ENCODE peak calls at places on chromosomes 16 and 17, in six cellular contexts. O, L, U, J, E and P are unnamed samples.

GRCh38 chr16:807345-808251 is 7.1 kb upstream of the GNG13 start:
- DNase-seq in O (peak), L (peak), U (peak), J (peak), E (peak), P (peak)

GRCh38 chr17:52789829-52790228 is 631.3 kb upstream of the CA10 start:
- DNase-seq in O (no peak), L (no peak), U (no peak), J (no peak), E (no peak), P (no peak)

GRCh38 chr17:82126479-82127314 is 28.7 kb upstream of the FASN start:
- DNase-seq in O (no peak), L (peak), U (peak), J (no peak), E (peak), P (no peak)

GRCh38 chr17:18070861-18071340 is 16.8 kb upstream of the DRG2 start:
- DNase-seq in O (peak), L (no peak), U (no peak), J (peak), E (no peak), P (no peak)

GRCh38 chr17:71444011-71444574 is 676.7 kb upstream of the SOX9 start:
- DNase-seq in O (no peak), L (no peak), U (no peak), J (no peak), E (no peak), P (no peak)

GRCh38 chr17:47203984-47204721 is 5.0 kb upstream of the MYL4 start:
- DNase-seq in O (no peak), L (peak), U (no peak), J (no peak), E (no peak), P (no peak)

GRCh38 chr16:84484579-84485254 is 19.7 kb downstream of the MEAK7 start:
- DNase-seq in O (peak), L (peak), U (no peak), J (peak), E (no peak), P (no peak)

GRCh38 chr16:89061590-89062380 is 31.9 kb upstream of the ACSF3 start:
- DNase-seq in O (no peak), L (peak), U (no peak), J (no peak), E (no peak), P (no peak)

GRCh38 chr16:85276741-85277140 is 164.5 kb upstream of the CIBAR2 start:
- DNase-seq in O (no peak), L (no peak), U (no peak), J (no peak), E (no peak), P (no peak)

GRCh38 chr16:85611205-85611454 is 2.0 kb upstream of the GSE1 start:
- DNase-seq in O (peak), L (peak), U (no peak), J (no peak), E (no peak), P (no peak)

GRCh38 chr17:46795379-46795952 is 23.0 kb downstream of the WNT3 start:
- DNase-seq in O (no peak), L (no peak), U (no peak), J (no peak), E (no peak), P (no peak)

GRCh38 chr17:57881143-57881542 is 31.3 kb upstream of the MRPS23 start:
- DNase-seq in O (peak), L (no peak), U (no peak), J (no peak), E (no peak), P (no peak)

GRCh38 chr16:21524068-21524751 is 75.2 kb upstream of the METTL9 start:
- DNase-seq in O (no peak), L (no peak), U (no peak), J (no peak), E (no peak), P (no peak)

GRCh38 chr16:15966420-15967222 is 17.2 kb downstream of the ABCC1 start:
- DNase-seq in O (peak), L (no peak), U (no peak), J (no peak), E (no peak), P (no peak)

GRCh38 chr16:4694664-4695451 is 1.5 kb downstream of the NUDT16L1 start:
- DNase-seq in O (no peak), L (no peak), U (no peak), J (no peak), E (no peak), P (peak)

GRCh38 chr17:8862213-8863056 is 5.0 kb downstream of the PIK3R6 start:
- DNase-seq in O (no peak), L (no peak), U (no peak), J (no peak), E (no peak), P (no peak)
- H3K27ac ChIP-seq in O (no peak), L (no peak), U (no peak), J (no peak), E (no peak), P (no peak)

DNA sequence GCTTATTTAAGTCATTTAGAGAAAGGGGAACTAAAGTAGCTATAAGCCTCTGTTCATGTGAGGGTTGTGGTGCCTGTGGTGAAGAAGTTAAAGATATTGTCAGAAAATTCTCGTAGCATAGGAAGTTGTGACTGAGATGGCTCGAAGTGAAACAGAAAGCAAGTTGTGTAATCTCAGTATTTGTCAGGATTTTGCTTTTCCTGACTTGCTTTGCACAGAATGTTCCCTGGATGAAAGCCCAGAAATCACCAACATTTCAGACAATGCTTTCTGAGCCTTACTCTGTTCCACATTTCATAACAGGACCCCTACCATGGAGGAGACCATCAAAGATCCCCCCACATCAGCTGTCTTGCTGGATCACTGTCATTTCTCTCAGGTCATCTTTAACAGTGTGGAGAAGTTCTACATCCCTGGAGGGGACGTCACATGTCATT is 10.6 kb downstream of the CALCOCO2 start:
- DNase-seq in O (peak), L (peak), U (no peak), J (peak), E (no peak), P (peak)
- H3K27ac ChIP-seq in O (peak), L (no peak), U (peak), J (peak), E (peak), P (peak)

GRCh38 chr17:8066841-8067775 is 20.4 kb downstream of the ALOX12B start:
- DNase-seq in O (no peak), L (no peak), U (no peak), J (no peak), E (no peak), P (no peak)

GRCh38 chr17:8071496-8071895 is 16.0 kb downstream of the ALOX12B start:
- DNase-seq in O (no peak), L (no peak), U (no peak), J (no peak), E (no peak), P (no peak)

GRCh38 chr17:8068736-8069586 is 18.6 kb downstream of the ALOX12B start:
- DNase-seq in O (no peak), L (no peak), U (no peak), J (no peak), E (no peak), P (no peak)

GRCh38 chr17:8067806-8068205 is 19.7 kb downstream of the ALOX12B start:
- DNase-seq in O (no peak), L (no peak), U (no peak), J (no peak), E (no peak), P (no peak)

DNA sequence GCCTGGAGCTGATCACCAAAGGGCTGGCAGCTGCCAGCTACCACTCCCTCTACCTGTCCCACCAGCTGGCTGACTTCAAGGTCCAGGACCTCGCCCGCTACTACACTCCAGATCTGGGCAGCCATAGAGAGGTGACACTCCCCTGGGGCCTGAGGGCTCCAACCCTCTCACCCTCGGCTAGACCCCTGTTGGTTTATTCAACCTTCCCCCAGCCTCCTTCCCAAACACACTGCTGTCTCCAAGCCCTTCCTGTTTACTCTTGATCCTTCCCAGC is 18.0 kb downstream of the ALOX12B start:
- DNase-seq in O (no peak), L (no peak), U (no peak), J (no peak), E (no peak), P (no peak)
- H3K27ac ChIP-seq in O (no peak), L (no peak), U (no peak), J (no peak), E (no peak), P (no peak)

DNA sequence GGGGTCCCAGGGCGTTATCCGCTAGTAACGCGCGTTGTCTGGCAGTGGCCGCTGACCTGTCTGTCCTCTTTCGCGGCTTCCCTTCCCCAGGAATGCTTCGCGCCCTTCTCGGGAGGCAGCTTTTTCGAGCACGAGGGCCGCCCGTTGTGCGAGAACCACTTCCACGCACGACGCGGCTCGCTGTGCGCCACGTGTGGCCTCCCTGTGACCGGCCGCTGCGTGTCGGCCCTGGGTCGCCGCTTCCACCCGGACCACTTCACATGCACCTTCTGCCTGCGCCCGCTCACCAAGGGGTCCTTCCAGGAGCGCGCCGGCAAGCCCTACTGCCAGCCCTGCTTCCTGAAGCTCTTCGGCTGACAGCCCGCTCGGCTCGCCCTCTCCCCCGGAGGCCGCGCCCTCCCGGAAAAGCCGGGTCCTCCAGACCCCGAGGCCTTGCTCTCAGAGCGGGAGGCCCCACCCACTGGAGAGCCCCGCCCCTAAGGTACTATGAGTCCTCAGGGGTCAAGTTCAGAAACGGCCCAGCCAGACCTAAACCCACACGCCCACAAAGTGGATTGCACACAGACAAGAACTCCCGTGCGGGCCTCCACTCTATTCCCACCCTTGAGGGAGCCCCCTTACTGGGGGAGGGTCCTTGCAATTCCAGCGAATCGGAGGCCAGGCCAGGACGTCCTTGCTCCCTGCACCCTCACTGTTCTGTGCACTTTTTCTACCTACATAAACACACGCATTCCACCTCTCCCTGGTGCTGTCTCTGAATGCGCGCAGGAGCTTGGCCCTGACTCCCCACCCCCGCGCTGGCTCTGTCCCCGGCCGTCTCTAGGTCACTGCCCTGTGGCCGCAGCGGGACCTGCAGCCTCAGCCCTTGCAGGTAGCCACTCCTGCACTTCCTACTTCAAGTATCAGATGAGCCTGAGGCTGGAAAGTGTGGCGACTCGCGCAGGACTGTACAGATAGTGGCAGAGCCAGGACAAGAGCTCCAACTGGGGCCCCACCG is 5.4 kb upstream of the SLC5A2 start:
- DNase-seq in O (no peak), L (no peak), U (no peak), J (peak), E (peak), P (no peak)
- H3K27ac ChIP-seq in O (no peak), L (no peak), U (peak), J (peak), E (no peak), P (no peak)

DNA sequence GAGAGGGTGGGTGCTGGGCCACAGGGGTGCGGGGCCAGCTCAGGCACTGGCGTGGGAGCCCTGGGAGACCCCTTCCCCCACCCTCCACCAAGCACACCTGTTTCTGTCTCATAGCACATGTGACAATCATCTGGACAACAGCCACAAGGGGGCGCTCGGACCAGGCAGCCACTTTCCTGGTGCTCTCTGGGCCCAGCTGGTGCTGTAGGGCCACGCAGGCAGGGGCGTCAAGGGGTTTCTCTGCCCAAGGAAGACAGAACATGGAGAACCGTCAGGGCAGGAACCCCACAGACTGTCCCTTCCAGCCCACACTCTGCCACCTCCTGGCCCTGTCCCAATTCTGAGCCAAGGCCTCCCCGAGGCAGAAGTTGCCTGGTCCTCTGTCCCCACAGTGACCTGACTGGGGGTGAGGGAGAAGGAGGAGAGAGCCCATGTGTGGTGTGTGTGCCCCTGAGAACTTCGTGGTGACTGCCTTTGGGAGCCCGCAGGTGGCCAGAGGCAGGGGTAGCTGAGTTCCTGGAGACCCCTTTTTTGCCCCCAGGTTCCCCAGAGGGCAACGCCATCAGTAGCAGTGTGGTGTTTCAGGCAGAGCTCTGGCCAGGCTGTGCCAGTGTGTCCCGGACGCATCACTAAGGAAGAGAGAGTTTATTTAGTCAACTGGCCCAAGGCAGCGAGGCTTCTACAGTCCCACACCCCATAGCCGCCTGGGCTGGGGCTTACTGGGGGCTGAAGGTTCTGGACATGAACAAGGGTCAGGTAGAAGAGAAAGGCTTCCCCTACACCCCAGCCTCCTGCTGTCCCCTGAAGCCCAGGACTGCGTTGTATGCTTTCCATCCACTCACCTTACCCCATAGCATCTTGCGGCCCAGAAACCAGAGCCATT is 3.1 kb upstream of the SETD6 start:
- DNase-seq in O (peak), L (peak), U (peak), J (peak), E (peak), P (no peak)
- H3K27ac ChIP-seq in O (no peak), L (no peak), U (no peak), J (no peak), E (no peak), P (no peak)

GRCh38 chr16:8541868-8542267 is 48.4 kb downstream of the TMEM114 start:
- DNase-seq in O (no peak), L (no peak), U (no peak), J (no peak), E (no peak), P (no peak)

GRCh38 chr16:8543258-8543657 is 47.1 kb downstream of the TMEM114 start:
- DNase-seq in O (no peak), L (no peak), U (no peak), J (no peak), E (no peak), P (no peak)

GRCh38 chr16:8533509-8533908 is 56.8 kb downstream of the TMEM114 start:
- DNase-seq in O (no peak), L (no peak), U (no peak), J (no peak), E (no peak), P (no peak)

GRCh38 chr16:8537691-8538342 is 52.5 kb downstream of the TMEM114 start:
- DNase-seq in O (no peak), L (no peak), U (no peak), J (peak), E (no peak), P (no peak)
- H3K27ac ChIP-seq in O (no peak), L (no peak), U (no peak), J (peak), E (no peak), P (no peak)